ENCODE peak calls at places on chromosome 21, in eight cellular contexts. S, I, Y, K, Z, U, L and H are unnamed samples.

GRCh38 chr21:33831962-33832659 is 83.5 kb downstream of the ATP5PO start:
- DNase-seq in S (no peak), I (no peak), Y (no peak), K (no peak), Z (no peak), U (no peak), L (no peak), H (no peak)

GRCh38 chr21:33019885-33020557 is 5.7 kb upstream of the OLIG2 start:
- DNase-seq in S (no peak), I (peak; percentile 36), Y (no peak), K (no peak), Z (no peak), U (no peak), L (no peak), H (no peak)

GRCh38 chr21:34722684-34723300 is 54.0 kb downstream of the CLIC6 start:
- DNase-seq in S (no peak), I (peak; percentile 38), Y (no peak), K (no peak), Z (no peak), U (no peak), L (no peak), H (peak; percentile 73)

GRCh38 chr21:44994016-44994365 is 54.2 kb downstream of the SLX9 start:
- DNase-seq in S (no peak), I (no peak), Y (no peak), K (no peak), Z (no peak), U (no peak), L (no peak), H (no peak)

GRCh38 chr21:32312321-32312720 is 13.7 kb downstream of the MRAP start:
- DNase-seq in S (no peak), I (no peak), Y (no peak), K (no peak), Z (no peak), U (no peak), L (no peak), H (no peak)

GRCh38 chr21:39874759-39875158 is 7.5 kb downstream of the PCP4 start:
- DNase-seq in S (no peak), I (no peak), Y (no peak), K (no peak), Z (no peak), U (no peak), L (no peak), H (no peak)

GRCh38 chr21:38284221-38284620 is 27.4 kb downstream of the KCNJ15 start:
- DNase-seq in S (no peak), I (no peak), Y (no peak), K (no peak), Z (no peak), U (no peak), L (no peak), H (no peak)

GRCh38 chr21:25457411-25457810 is 149.9 kb downstream of the MRPL39 start:
- DNase-seq in S (no peak), I (no peak), Y (peak; percentile 83), K (no peak), Z (no peak), U (no peak), L (no peak), H (peak; percentile 42)

GRCh38 chr21:41141031-41141457 is 26.9 kb upstream of the BACE2 start:
- DNase-seq in S (no peak), I (no peak), Y (peak; percentile 96), K (no peak), Z (no peak), U (no peak), L (peak; percentile 89), H (peak; percentile 69)